ENCODE peak calls at places on chromosomes 13 and 19, in five cellular contexts. F is breast epithelium, Z is prostate gland, O is H1, G is esophagus muscularis mucosa. I is an unnamed sample.
A peak's percentile ranks its signal among the peaks of the same experiment; 100 is the strongest.

GRCh38 chr19:35902870-35903475 is 644 bp downstream of the HCST start:
- DNase-seq in O (no peak), F (no peak), Z (no peak), G (no peak), I (no peak)

GRCh38 chr13:112779856-112780604 is 90.2 kb downstream of the ATP11A start:
- DNase-seq in F (no peak), O (no peak), G (no peak), Z (no peak), I (no peak)

GRCh38 chr19:5321851-5322681 is 18.5 kb downstream of the PTPRS start:
- DNase-seq in O (no peak), G (no peak), Z (no peak), F (no peak), I (peak; percentile 79)

GRCh38 chr19:24053601-24054000 is 33.4 kb upstream of the ZNF254 start:
- DNase-seq in G (no peak), F (no peak), Z (no peak), O (no peak), I (no peak)

GRCh38 chr19:33047422-33047821 is 17.3 kb downstream of the RHPN2 start:
- DNase-seq in F (peak; percentile 61), O (peak; percentile 65), Z (no peak), G (no peak), I (no peak)

GRCh38 chr13:109144693-109145437 is 515.5 kb downstream of the MYO16 start:
- DNase-seq in F (no peak), Z (no peak), G (no peak), O (no peak), I (no peak)

GRCh38 chr13:75217949-75218348 is 264.0 kb downstream of the TBC1D4 start:
- DNase-seq in Z (no peak), G (no peak), O (no peak), F (no peak), I (no peak)

GRCh38 chr13:23488442-23488841 is 54.9 kb upstream of the SACS start:
- DNase-seq in G (no peak), Z (peak; percentile 30), O (no peak), F (peak; percentile 56), I (no peak)

GRCh38 chr19:55152017-55152416 is 3.0 kb upstream of the TNNT1 start:
- DNase-seq in O (no peak), Z (no peak), F (no peak), G (no peak), I (no peak)

GRCh38 chr19:21483589-21484170 is 21.7 kb upstream of the ZNF429 start:
- DNase-seq in G (no peak), F (peak; percentile 46), O (peak; percentile 96), Z (no peak), I (peak; percentile 53)

GRCh38 chr13:85864963-85865530 is 65.8 kb upstream of the SLITRK6 start:
- DNase-seq in G (no peak), Z (no peak), F (no peak), O (no peak), I (no peak)

GRCh38 chr13:101417043-101417406 is 717 bp upstream of the NALCN start:
- DNase-seq in O (no peak), Z (no peak), G (peak; percentile 47), F (no peak), I (no peak)

GRCh38 chr13:43698743-43699142 is 88.0 kb downstream of the ENOX1 start:
- DNase-seq in Z (no peak), F (no peak), O (no peak), G (no peak), I (no peak)

GRCh38 chr19:12272980-12273901 is 21.4 kb downstream of the ZNF44 start:
- DNase-seq in Z (no peak), F (no peak), O (no peak), G (no peak), I (no peak)

GRCh38 chr13:35763805-35764170 is 287.3 kb upstream of the MAB21L1 start:
- DNase-seq in O (no peak), G (no peak), Z (no peak), F (no peak), I (no peak)

GRCh38 chr19:49956113-49956491 is 4.9 kb downstream of the SIGLEC11 start:
- DNase-seq in F (no peak), Z (no peak), O (no peak), G (no peak), I (no peak)

GRCh38 chr13:28049215-28049614 is 51.2 kb downstream of the FLT3 start:
- DNase-seq in Z (no peak), F (no peak), O (no peak), G (no peak), I (no peak)

GRCh38 chr19:11405846-11406643 is 13.1 kb downstream of the RGL3 start:
- DNase-seq in Z (no peak), O (peak; percentile 87), G (no peak), F (no peak), I (no peak)

GRCh38 chr19:50167314-50167721 is 4.2 kb upstream of the IZUMO2 start:
- DNase-seq in O (no peak), Z (no peak), G (no peak), F (no peak), I (no peak)

GRCh38 chr19:46009530-46010510 is 13.0 kb downstream of the PGLYRP1 start:
- DNase-seq in G (no peak), F (no peak), O (peak; percentile 95), Z (peak; percentile 58), I (peak; percentile 60)

GRCh38 chr13:94233401-94233800 is 246.1 kb downstream of the DCT start:
- DNase-seq in G (no peak), F (no peak), Z (no peak), O (no peak), I (no peak)

GRCh38 chr13:46871557-46871956 is 25.3 kb downstream of the HTR2A start:
- DNase-seq in G (no peak), Z (no peak), O (no peak), F (no peak), I (no peak)

GRCh38 chr19:14349426-14349825 is 31.8 kb upstream of the ADGRE5 start:
- DNase-seq in O (no peak), G (no peak), Z (no peak), F (no peak), I (no peak)

GRCh38 chr19:13093407-13094284 is 9.0 kb downstream of the LYL1 start:
- DNase-seq in Z (peak; percentile 74), O (peak; percentile 89), G (no peak), F (peak; percentile 80), I (peak; percentile 93)

GRCh38 chr19:38263696-38264485 is 482 bp upstream of the SPINT2 start:
- DNase-seq in O (no peak), F (peak; percentile 95), G (no peak), Z (peak; percentile 94), I (peak; percentile 75)

GRCh38 chr13:33146843-33147611 is 130.8 kb downstream of the KL start:
- DNase-seq in Z (no peak), O (no peak), G (no peak), F (no peak), I (peak; percentile 27)

GRCh38 chr19:7910321-7911161 is 4.1 kb upstream of the TGFBR3L start:
- DNase-seq in G (no peak), O (no peak), F (no peak), Z (no peak), I (no peak)
- TF ChIP-seq POLR2AphosphoS5 in G (no peak), O (no peak), F (no peak), Z (no peak), I (no peak)

GRCh38 chr13:72849571-72849970 is 67.6 kb downstream of the PIBF1 start:
- DNase-seq in G (no peak), Z (no peak), O (no peak), F (no peak), I (no peak)
- TF ChIP-seq POLR2AphosphoS5 in G (no peak), Z (no peak), O (no peak), F (no peak), I (no peak)

GRCh38 chr19:18438331-18439024 is 545 bp upstream of the ISYNA1 start:
- DNase-seq in Z (peak; percentile 64), F (peak; percentile 50), G (no peak), O (peak; percentile 78), I (no peak)
- TF ChIP-seq POLR2AphosphoS5 in Z (peak; percentile 45), F (no peak), G (peak; percentile 3), O (no peak), I (peak; percentile 41)

GRCh38 chr19:29875931-29876330 is 64.1 kb downstream of the CCNE1 start:
- DNase-seq in F (no peak), Z (no peak), G (no peak), O (no peak), I (no peak)

GRCh38 chr19:29873801-29874575 is 62.2 kb downstream of the CCNE1 start:
- DNase-seq in G (no peak), F (no peak), Z (no peak), O (no peak), I (no peak)

GRCh38 chr19:29879655-29879974 is 62.4 kb upstream of the URI1 start:
- DNase-seq in O (no peak), F (no peak), Z (no peak), G (no peak), I (no peak)

GRCh38 chr19:29878973-29879654 is 62.9 kb upstream of the URI1 start:
- DNase-seq in F (no peak), Z (no peak), G (no peak), O (no peak), I (no peak)

GRCh38 chr19:29876414-29876813 is 64.6 kb downstream of the CCNE1 start:
- DNase-seq in Z (no peak), O (no peak), G (no peak), F (no peak), I (no peak)
- TF ChIP-seq POLR2AphosphoS5 in Z (no peak), O (no peak), G (no peak), F (no peak), I (no peak)

GRCh38 chr19:16607819-16608218 is 20.2 kb downstream of the MED26 start:
- DNase-seq in Z (no peak), O (no peak), F (no peak), G (no peak), I (no peak)

GRCh38 chr19:16605552-16605951 is 22.5 kb downstream of the MED26 start:
- DNase-seq in Z (peak; percentile 36), O (no peak), F (no peak), G (no peak), I (no peak)

GRCh38 chr19:16611121-16611520 is 16.9 kb downstream of the MED26 start:
- DNase-seq in O (no peak), F (no peak), Z (no peak), G (no peak), I (no peak)

GRCh38 chr19:16609511-16609910 is 18.5 kb downstream of the MED26 start:
- DNase-seq in O (no peak), F (no peak), Z (no peak), G (no peak), I (no peak)

DNA sequence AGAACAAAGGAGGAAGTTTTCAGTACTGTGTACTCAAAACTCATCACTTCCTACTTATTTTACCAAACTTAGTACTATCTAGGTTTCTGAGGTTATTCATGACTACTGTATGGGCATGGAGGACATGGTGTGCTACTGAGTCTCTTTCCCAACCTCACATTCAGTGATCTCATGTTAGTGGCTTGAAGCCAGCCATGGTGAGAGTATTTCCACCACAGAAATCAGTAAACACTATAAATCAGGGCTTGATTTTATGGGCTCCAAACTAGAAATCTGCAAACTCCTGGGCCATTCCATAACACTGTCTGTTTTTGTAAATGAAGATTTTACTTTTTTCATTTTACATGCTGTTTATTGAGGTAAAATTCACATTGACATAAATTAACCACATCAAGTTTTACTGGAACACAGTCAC is 19.7 kb downstream of the MED26 start:
- DNase-seq in G (no peak), O (no peak), F (no peak), Z (peak; percentile 83), I (no peak)
- TF ChIP-seq POLR2AphosphoS5 in G (peak; percentile 78), O (no peak), F (peak; percentile 53), Z (peak; percentile 98), I (no peak)